ENCODE peak calls at places on chromosomes 12 and 14, in eight cellular contexts. A, J, B, P, N, L, O and D are unnamed samples.

GRCh38 chr12:50400104-50400637 is 514 bp upstream of the LARP4 start:
- DNase-seq in A (no peak), P (peak), N (no peak), L (no peak), O (peak), B (peak), J (no peak), D (no peak)

GRCh38 chr14:50082784-50083466 is 33.4 kb downstream of the VCPKMT start:
- DNase-seq in N (no peak), L (no peak), A (no peak), B (no peak), J (no peak), P (no peak), O (peak), D (no peak)

GRCh38 chr12:24561882-24562760 is 386.8 kb downstream of the BCAT1 start:
- DNase-seq in N (peak), A (peak), L (peak), B (peak), P (no peak), O (no peak), J (peak), D (no peak)

GRCh38 chr14:74875941-74876913 is at the start of gene PROX2:
- DNase-seq in B (no peak), J (peak), P (no peak), L (peak), O (peak), A (peak), N (no peak), D (no peak)

GRCh38 chr12:119687879-119688278 is 19.9 kb downstream of the PRKAB1 start:
- DNase-seq in A (no peak), P (no peak), B (no peak), J (no peak), N (no peak), O (no peak), L (no peak), D (no peak)

GRCh38 chr12:124286946-124287345 is 7.9 kb upstream of the RFLNA start:
- DNase-seq in B (no peak), O (no peak), N (no peak), L (no peak), A (no peak), J (no peak), P (no peak), D (no peak)

GRCh38 chr14:44961151-44961729 is 507 bp downstream of the KLHL28 start:
- DNase-seq in B (peak), N (peak), J (peak), O (peak), L (peak), P (peak), A (peak), D (no peak)

GRCh38 chr14:100665518-100666032 is 61.1 kb upstream of the DLK1 start:
- DNase-seq in J (no peak), L (no peak), B (no peak), A (peak), N (peak), P (peak), O (no peak), D (no peak)

GRCh38 chr12:87982208-87982607 is 47.0 kb downstream of the C12orf50 start:
- DNase-seq in N (no peak), J (no peak), P (no peak), B (no peak), L (no peak), O (no peak), A (peak), D (no peak)

GRCh38 chr14:104343690-104344640 is 205.6 kb downstream of the KIF26A start:
- DNase-seq in L (peak), A (no peak), N (no peak), O (no peak), B (peak), P (no peak), J (peak), D (no peak)

GRCh38 chr12:51238510-51239334 is at the start of gene DAZAP2:
- DNase-seq in L (peak), B (peak), A (peak), N (peak), P (peak), O (peak), J (peak), D (peak)

GRCh38 chr12:124592050-124592449 is 24.6 kb upstream of the NCOR2 start:
- DNase-seq in A (peak), O (no peak), N (no peak), B (no peak), L (no peak), P (peak), J (no peak), D (no peak)

GRCh38 chr14:61150851-61151250 is 130.3 kb downstream of the TMEM30B start:
- DNase-seq in L (no peak), O (no peak), A (peak), P (no peak), B (no peak), N (no peak), J (no peak), D (no peak)

GRCh38 chr12:50224026-50224692 is 57.0 kb upstream of the CERS5 start:
- DNase-seq in N (peak), A (peak), B (no peak), L (peak), P (peak), O (peak), J (peak), D (peak)

GRCh38 chr12:80565276-80565675 is 121.2 kb downstream of the PTPRQ start:
- DNase-seq in O (peak), A (no peak), N (peak), P (no peak), J (no peak), B (no peak), L (no peak), D (no peak)

GRCh38 chr12:80807640-80808288 is 91.1 kb downstream of the MYF5 start:
- DNase-seq in O (no peak), N (no peak), B (no peak), P (peak), L (no peak), A (peak), J (no peak), D (no peak)

GRCh38 chr14:26328766-26329165 is 269.1 kb downstream of the NOVA1 start:
- DNase-seq in J (no peak), O (no peak), A (no peak), N (peak), P (no peak), B (no peak), L (no peak), D (no peak)

GRCh38 chr12:117854339-117855012 is 114.3 kb downstream of the KSR2 start:
- DNase-seq in N (peak), A (peak), B (peak), J (peak), L (peak), P (peak), O (peak), D (no peak)

GRCh38 chr14:103067231-103067954 is 10.0 kb upstream of the CDC42BPB start:
- DNase-seq in O (no peak), J (no peak), N (no peak), P (peak), L (no peak), B (no peak), A (peak), D (peak)

GRCh38 chr12:91732086-91732485 is 413.6 kb downstream of the BTG1 start:
- DNase-seq in N (no peak), J (no peak), O (no peak), P (peak), L (no peak), B (no peak), A (peak), D (peak)

GRCh38 chr12:25997401-25997973 is 39.0 kb downstream of the RASSF8 start:
- DNase-seq in B (no peak), L (peak), P (peak), A (peak), O (no peak), N (no peak), J (peak), D (peak)

GRCh38 chr12:48814313-48815280 is 3.7 kb upstream of the CACNB3 start:
- DNase-seq in A (peak), O (peak), P (peak), N (peak), L (peak), J (peak), B (peak), D (peak)

GRCh38 chr14:75009176-75009575 is 6.5 kb downstream of the EIF2B2 start:
- DNase-seq in O (no peak), N (no peak), A (no peak), J (no peak), B (no peak), P (no peak), L (no peak), D (no peak)

GRCh38 chr14:99503848-99504453 is 22.7 kb downstream of the CCNK start:
- DNase-seq in P (no peak), J (no peak), L (no peak), N (no peak), O (no peak), B (no peak), A (no peak), D (no peak)

GRCh38 chr14:63614964-63615363 is 26.7 kb downstream of the WDR89 start:
- DNase-seq in J (no peak), N (no peak), B (no peak), O (no peak), A (peak), P (peak), L (no peak), D (no peak)

GRCh38 chr12:67681145-67681778 is 32.7 kb downstream of the DYRK2 start:
- DNase-seq in P (peak), J (no peak), L (no peak), A (peak), N (peak), B (no peak), O (no peak), D (no peak)

GRCh38 chr14:91363776-91364523 is 53.7 kb downstream of the CCDC88C start:
- DNase-seq in O (peak), N (no peak), A (no peak), L (no peak), B (no peak), P (no peak), J (no peak), D (no peak)

GRCh38 chr12:105204916-105205315 is 31.1 kb downstream of the APPL2 start:
- DNase-seq in N (peak), L (no peak), O (no peak), A (peak), P (peak), B (no peak), J (no peak), D (no peak)
- TF ChIP-seq EZH2phosphoT487 in N (no peak), L (no peak), O (no peak), A (no peak), P (no peak), B (no peak), J (no peak), D (no peak)

GRCh38 chr14:55240526-55241178 is 30.6 kb upstream of the FBXO34 start:
- DNase-seq in J (peak), N (peak), A (peak), P (no peak), B (peak), O (no peak), L (peak), D (no peak)
- TF ChIP-seq EZH2phosphoT487 in J (no peak), N (no peak), A (no peak), P (no peak), B (no peak), O (no peak), L (no peak), D (no peak)

DNA sequence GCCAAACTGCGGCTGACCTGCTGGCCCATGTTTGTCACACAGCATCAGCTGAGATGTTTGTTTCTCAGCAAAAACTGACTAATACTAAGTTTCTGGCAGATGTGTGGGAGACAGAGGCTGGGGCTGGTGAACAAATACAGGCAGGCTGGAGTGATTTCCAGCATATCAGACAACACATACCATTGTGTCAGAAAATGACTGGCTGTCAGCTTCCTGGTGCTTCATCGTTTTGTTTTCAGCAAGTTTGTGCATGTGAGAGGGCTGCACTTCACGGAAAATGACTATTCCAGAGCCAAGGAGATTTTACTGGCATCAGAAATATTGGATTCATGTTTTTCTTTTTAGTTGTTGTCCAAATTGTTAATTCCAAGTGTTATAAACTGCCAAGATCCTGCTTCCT is 145.8 kb downstream of the GALC start:
- DNase-seq in B (no peak), L (no peak), A (no peak), P (no peak), O (no peak), J (no peak), N (no peak), D (no peak)
- TF ChIP-seq EZH2phosphoT487 in B (no peak), L (no peak), A (no peak), P (no peak), O (no peak), J (no peak), N (no peak), D (no peak)

GRCh38 chr12:2375871-2376270 is 323.1 kb downstream of the CACNA1C start:
- DNase-seq in A (no peak), O (no peak), N (no peak), B (no peak), J (no peak), P (no peak), L (no peak), D (no peak)

GRCh38 chr12:2372735-2373134 is 319.9 kb downstream of the CACNA1C start:
- DNase-seq in J (no peak), N (no peak), P (no peak), B (no peak), O (no peak), L (no peak), A (no peak), D (no peak)

GRCh38 chr12:2373307-2373706 is 320.5 kb downstream of the CACNA1C start:
- DNase-seq in B (no peak), A (no peak), N (no peak), J (no peak), O (no peak), L (no peak), P (no peak), D (no peak)

GRCh38 chr12:2372178-2372577 is 319.4 kb downstream of the CACNA1C start:
- DNase-seq in P (no peak), A (no peak), J (peak), B (no peak), N (no peak), L (no peak), O (no peak), D (no peak)

GRCh38 chr12:2374092-2374740 is 321.4 kb downstream of the CACNA1C start:
- DNase-seq in P (no peak), L (no peak), N (no peak), O (no peak), J (no peak), B (no peak), A (peak), D (no peak)
- TF ChIP-seq EZH2phosphoT487 in P (no peak), L (no peak), N (no peak), O (no peak), J (no peak), B (no peak), A (no peak), D (no peak)

GRCh38 chr14:55752580-55753365 is 172.8 kb downstream of the KTN1 start:
- DNase-seq in B (no peak), L (peak), O (no peak), A (peak), J (peak), P (peak), N (peak), D (no peak)
- TF ChIP-seq EZH2phosphoT487 in B (no peak), L (no peak), O (no peak), A (no peak), J (no peak), P (no peak), N (no peak), D (no peak)

GRCh38 chr14:22400590-22401259 is 188.3 kb downstream of the DAD1 start:
- DNase-seq in P (no peak), O (no peak), A (peak), B (no peak), L (no peak), J (no peak), N (no peak), D (no peak)
- TF ChIP-seq EZH2phosphoT487 in P (no peak), O (no peak), A (no peak), B (no peak), L (no peak), J (no peak), N (no peak), D (no peak)

DNA sequence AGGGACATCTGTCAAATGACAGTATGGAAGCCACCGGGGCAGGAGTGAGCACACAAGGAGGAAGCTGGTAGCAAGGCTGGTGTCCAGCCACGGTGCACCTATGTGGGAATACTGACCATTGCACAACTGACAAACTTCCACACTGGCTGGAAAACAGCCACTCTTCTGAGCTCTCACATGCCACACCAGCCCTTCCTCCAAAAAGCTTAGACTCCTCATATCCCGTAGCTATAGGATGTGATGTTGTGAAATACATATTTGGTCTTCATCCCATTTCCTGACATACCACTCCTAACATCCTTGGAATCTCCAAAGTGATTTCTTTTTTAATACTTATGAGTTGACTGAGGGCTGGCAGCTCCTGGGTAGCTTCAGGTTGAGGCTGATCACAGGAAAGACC is 103.6 kb downstream of the NTF3 start:
- DNase-seq in A (peak), L (no peak), J (no peak), O (no peak), B (no peak), P (no peak), N (no peak), D (no peak)
- TF ChIP-seq EZH2phosphoT487 in A (no peak), L (no peak), J (no peak), O (no peak), B (no peak), P (no peak), N (no peak), D (no peak)

GRCh38 chr12:131460516-131460915 is 250.4 kb upstream of the SFSWAP start:
- DNase-seq in A (no peak), O (no peak), N (no peak), B (no peak), P (peak), J (no peak), L (no peak), D (no peak)

GRCh38 chr12:131461096-131461495 is 249.8 kb upstream of the SFSWAP start:
- DNase-seq in B (no peak), A (no peak), J (no peak), P (no peak), N (no peak), L (no peak), O (no peak), D (no peak)

GRCh38 chr12:131458048-131458374 is 252.9 kb upstream of the SFSWAP start:
- DNase-seq in P (no peak), A (no peak), B (no peak), L (no peak), J (no peak), O (no peak), N (no peak), D (no peak)

GRCh38 chr12:131458931-131459575 is 251.8 kb upstream of the SFSWAP start:
- DNase-seq in O (no peak), A (no peak), L (no peak), J (no peak), P (no peak), N (no peak), B (no peak), D (no peak)

GRCh38 chr12:131459666-131460365 is 251.1 kb upstream of the SFSWAP start:
- DNase-seq in A (no peak), B (no peak), J (no peak), L (no peak), O (no peak), P (no peak), N (no peak), D (no peak)
- TF ChIP-seq EZH2phosphoT487 in A (no peak), B (no peak), J (no peak), L (no peak), O (no peak), P (no peak), N (no peak), D (no peak)

GRCh38 chr12:108856170-108856427 is 1.3 kb downstream of the SSH1 start:
- DNase-seq in B (no peak), L (no peak), J (peak), A (no peak), O (no peak), P (no peak), N (no peak), D (no peak)
- TF ChIP-seq EZH2phosphoT487 in B (no peak), L (no peak), J (no peak), A (no peak), O (no peak), P (no peak), N (no peak), D (no peak)

GRCh38 chr12:27119797-27120196 is 37.4 kb upstream of the C12orf71 start:
- DNase-seq in A (no peak), J (peak), B (no peak), P (no peak), L (peak), N (no peak), O (no peak), D (no peak)

GRCh38 chr12:27123642-27124041 is 41.3 kb upstream of the C12orf71 start:
- DNase-seq in A (peak), J (peak), B (peak), O (peak), L (peak), P (peak), N (no peak), D (no peak)
- TF ChIP-seq EZH2phosphoT487 in A (no peak), J (no peak), B (no peak), O (no peak), L (no peak), P (no peak), N (no peak), D (no peak)